ENCODE peak calls at places on chromosomes 3 and 15, in eight cellular contexts. W is T-helper 2 cell treated with Interferon-gamma antibody and Interleukin-4, amounts not matched to agents 5 μg/mL and 100 μg/mL, for 36 hours; H is K562; Y is GM04504; J is MM.1S; K is NT2/D1; N is T-helper 9 cell; R is HuH-7. U is an unnamed sample.

GRCh38 chr3:16391936-16392536 is 121.5 kb downstream of the RFTN1 start:
- DNase-seq in Y (no peak), J (no peak), W (no peak), N (no peak), K (no peak), R (no peak), H (no peak), U (no peak)

GRCh38 chr3:139118835-139119234 is 74.1 kb upstream of the PRR23C start:
- DNase-seq in N (no peak), K (no peak), Y (no peak), R (no peak), W (no peak), J (no peak), H (no peak), U (no peak)

GRCh38 chr3:23644741-23645140 is 161.0 kb upstream of the UBE2E1 start:
- DNase-seq in W (no peak), N (no peak), H (no peak), Y (no peak), J (no peak), R (no peak), K (peak), U (no peak)

GRCh38 chr3:108493862-108494261 is 16.5 kb downstream of the MYH15 start:
- DNase-seq in Y (no peak), J (no peak), W (no peak), H (no peak), R (peak), N (no peak), K (no peak), U (peak)

GRCh38 chr3:160929595-160929994 is 173.6 kb downstream of the PPM1L start:
- DNase-seq in J (no peak), K (no peak), R (peak), H (no peak), Y (no peak), W (no peak), N (no peak), U (peak)

GRCh38 chr15:31135523-31135922 is 34.0 kb upstream of the TRPM1 start:
- DNase-seq in K (no peak), R (no peak), H (no peak), Y (no peak), J (no peak), W (no peak), N (no peak), U (no peak)

GRCh38 chr15:82263350-82263749 is 732 bp downstream of the SAXO2 start:
- DNase-seq in Y (no peak), W (no peak), J (no peak), K (no peak), H (no peak), N (no peak), R (peak), U (no peak)

GRCh38 chr3:20742903-20743302 is 556.9 kb upstream of the SGO1 start:
- DNase-seq in H (no peak), J (no peak), N (no peak), W (no peak), K (peak), Y (no peak), R (no peak), U (no peak)

GRCh38 chr3:41293169-41293681 is 93.9 kb downstream of the CTNNB1 start:
- DNase-seq in K (no peak), R (no peak), J (no peak), N (no peak), Y (no peak), H (no peak), W (no peak), U (no peak)

GRCh38 chr3:184176377-184177330 is 2.0 kb downstream of the AP2M1 start:
- DNase-seq in W (no peak), J (no peak), H (peak), R (no peak), K (peak), Y (peak), N (no peak), U (peak)

GRCh38 chr3:53700441-53700840 is 145.8 kb downstream of the CHDH start:
- DNase-seq in Y (no peak), K (no peak), H (no peak), W (no peak), R (no peak), N (no peak), J (peak), U (no peak)

GRCh38 chr3:107644631-107645030 is 121.9 kb downstream of the BBX start:
- DNase-seq in J (no peak), W (no peak), H (no peak), R (no peak), N (no peak), Y (no peak), K (no peak), U (no peak)

GRCh38 chr3:48429416-48430358 is at the start of gene PLXNB1:
- DNase-seq in K (peak), R (peak), J (peak), W (peak), N (peak), H (peak), Y (no peak), U (peak)

GRCh38 chr15:33729648-33730047 is 238.6 kb upstream of the CHRM5 start:
- DNase-seq in Y (no peak), W (no peak), R (no peak), N (no peak), J (no peak), K (peak), H (no peak), U (no peak)

GRCh38 chr15:33234019-33234418 is 39.5 kb upstream of the FMN1 start:
- DNase-seq in Y (peak), R (no peak), W (no peak), H (peak), N (no peak), K (no peak), J (peak), U (peak)

GRCh38 chr3:113764698-113765097 is 17.9 kb downstream of the ATP6V1A start:
- DNase-seq in K (no peak), H (no peak), Y (no peak), R (no peak), W (no peak), J (no peak), N (no peak), U (no peak)

GRCh38 chr15:99106417-99107220 is 1.7 kb downstream of the SYNM start:
- DNase-seq in K (no peak), W (no peak), Y (no peak), J (no peak), H (no peak), N (no peak), R (no peak), U (no peak)

GRCh38 chr3:58054652-58055051 is 46.4 kb downstream of the FLNB start:
- DNase-seq in J (no peak), Y (no peak), K (no peak), N (no peak), H (no peak), R (no peak), W (no peak), U (no peak)

GRCh38 chr3:73295511-73296257 is 234.2 kb downstream of the EBLN2 start:
- DNase-seq in N (no peak), K (no peak), R (no peak), H (no peak), W (no peak), J (no peak), Y (no peak), U (no peak)